ENCODE peak calls at places on chromosome 13, in five cellular contexts. I is sciatic nerve; R is memory B cell; M is NCI-H748 treated with DMSO at 0.1 percent for 48 hours; E is CD8-positive, alpha-beta T cell. P is an unnamed sample.

GRCh38 chr13:66205807-66206206 is 1024.3 kb downstream of the PCDH9 start:
- DNase-seq in M (no peak), R (no peak), I (no peak), E (no peak), P (no peak)

GRCh38 chr13:38713046-38713445 is 26.2 kb downstream of the FREM2 start:
- DNase-seq in R (no peak), I (no peak), E (no peak), M (no peak), P (no peak)

GRCh38 chr13:110233181-110233641 is 73.7 kb downstream of the COL4A1 start:
- DNase-seq in I (no peak), M (no peak), E (no peak), R (no peak), P (no peak)

GRCh38 chr13:80742027-80742426 is 401.1 kb upstream of the SPRY2 start:
- DNase-seq in E (no peak), R (no peak), M (no peak), I (no peak), P (no peak)

GRCh38 chr13:69776937-69777336 is 330.7 kb upstream of the ATXN8OS start:
- DNase-seq in R (no peak), M (no peak), E (no peak), I (no peak), P (no peak)

GRCh38 chr13:24275041-24275440 is 34.3 kb upstream of the C1QTNF9 start:
- DNase-seq in I (no peak), E (no peak), M (no peak), R (no peak), P (no peak)

GRCh38 chr13:74794147-74794546 is 659.9 kb upstream of the KLF12 start:
- DNase-seq in E (no peak), I (no peak), M (no peak), R (no peak), P (no peak)

GRCh38 chr13:112207124-112207523 is 140.2 kb downstream of the SOX1 start:
- DNase-seq in I (no peak), R (no peak), E (no peak), M (no peak), P (no peak)

GRCh38 chr13:37360556-37360955 is 238.0 kb downstream of the POSTN start:
- DNase-seq in R (no peak), E (no peak), I (no peak), M (no peak), P (no peak)

GRCh38 chr13:80975903-80976302 is 635.0 kb upstream of the SPRY2 start:
- DNase-seq in E (no peak), I (no peak), R (no peak), M (no peak), P (no peak)

GRCh38 chr13:59111711-59112110 is 1052.0 kb downstream of the DIAPH3 start:
- DNase-seq in M (no peak), E (no peak), R (no peak), I (no peak), P (no peak)

GRCh38 chr13:35687336-35687735 is 210.8 kb upstream of the MAB21L1 start:
- DNase-seq in R (no peak), I (no peak), E (no peak), M (no peak), P (no peak)

GRCh38 chr13:113817860-113818691 is 45.8 kb downstream of the GAS6 start:
- DNase-seq in I (no peak), R (no peak), E (no peak), M (no peak), P (no peak)

GRCh38 chr13:104584481-104584880 is 1518.3 kb upstream of the SLC10A2 start:
- DNase-seq in R (no peak), I (no peak), E (no peak), M (no peak), P (no peak)

GRCh38 chr13:75818181-75819110 is 182.3 kb downstream of the LMO7 start:
- DNase-seq in E (no peak), I (no peak), M (no peak), R (no peak), P (no peak)

GRCh38 chr13:77832339-77833100 is 86.1 kb downstream of the EDNRB start:
- DNase-seq in E (no peak), M (no peak), I (no peak), R (no peak), P (no peak)

GRCh38 chr13:85347251-85347650 is 452.0 kb downstream of the SLITRK6 start:
- DNase-seq in R (no peak), I (no peak), M (no peak), E (no peak), P (no peak)

GRCh38 chr13:97879646-97880297 is 73.7 kb upstream of the IPO5 start:
- DNase-seq in I (no peak), R (no peak), M (no peak), E (no peak), P (no peak)

GRCh38 chr13:44340508-44340907 is 33.1 kb upstream of the SERP2 start:
- DNase-seq in E (no peak), I (no peak), M (no peak), R (no peak), P (no peak)

GRCh38 chr13:40453666-40454030 is 212.8 kb downstream of the FOXO1 start:
- DNase-seq in R (no peak), E (no peak), I (no peak), M (no peak), P (no peak)

GRCh38 chr13:35978607-35979316 is 152.4 kb downstream of the DCLK1 start:
- DNase-seq in R (no peak), I (no peak), M (peak; percentile 74), E (no peak), P (no peak)

GRCh38 chr13:31982540-31982939 is 49.0 kb upstream of the FRY start:
- DNase-seq in R (no peak), M (peak; percentile 94), E (no peak), I (peak; percentile 68), P (no peak)

GRCh38 chr13:52615817-52616216 is 26.4 kb upstream of the HNRNPA1L2 start:
- DNase-seq in M (no peak), I (no peak), R (no peak), E (no peak), P (no peak)

GRCh38 chr13:112994084-112994780 is 25.2 kb downstream of the MCF2L start:
- DNase-seq in E (no peak), R (no peak), M (no peak), I (no peak), P (peak; percentile 85)

GRCh38 chr13:81017525-81018152 is 676.7 kb upstream of the SPRY2 start:
- DNase-seq in E (no peak), M (peak; percentile 75), I (no peak), R (peak; percentile 2), P (no peak)

GRCh38 chr13:66483712-66484111 is 746.4 kb downstream of the PCDH9 start:
- DNase-seq in E (no peak), I (no peak), R (no peak), M (no peak), P (peak; percentile 23)

P was measured in upper lobe of left lung.